ENCODE peak calls at places on chromosomes 2 and 18, in six cellular contexts. Q is SJSA1, X is tibial nerve, V is transverse colon, H is sigmoid colon, U is GM23338. N is an unnamed sample.

GRCh38 chr18:44568343-44568742 is 112.3 kb upstream of the SETBP1 start:
- DNase-seq in Q (no peak), X (no peak), V (no peak), H (no peak), U (no peak), N (no peak)

GRCh38 chr2:3970791-3971190 is 267.4 kb downstream of the DCDC2C start:
- DNase-seq in Q (no peak), X (no peak), V (no peak), H (no peak), U (no peak), N (no peak)

GRCh38 chr2:157751462-157752058 is 122.9 kb upstream of the ACVR1C start:
- DNase-seq in Q (no peak), X (no peak), V (no peak), H (no peak), U (peak; percentile 72), N (no peak)

GRCh38 chr2:94874277-94874997 is 3.2 kb downstream of the TEKT4 start:
- DNase-seq in Q (peak; percentile 60), X (no peak), V (peak; percentile 47), H (no peak), U (peak; percentile 91), N (peak; percentile 25)

GRCh38 chr2:56239437-56239836 is 55.6 kb downstream of the CCDC85A start:
- DNase-seq in Q (no peak), X (no peak), V (no peak), H (no peak), U (no peak), N (no peak)

GRCh38 chr2:161223139-161223732 is 63.0 kb downstream of the TANK start:
- DNase-seq in Q (no peak), X (peak; percentile 31), V (no peak), H (no peak), U (peak; percentile 61), N (no peak)

GRCh38 chr18:36729197-36729596 is 99.6 kb downstream of the TPGS2 start:
- DNase-seq in Q (no peak), X (no peak), V (no peak), H (no peak), U (no peak), N (no peak)

GRCh38 chr2:85702172-85702571 is 8.0 kb downstream of the GNLY start:
- DNase-seq in Q (no peak), X (no peak), V (no peak), H (no peak), U (no peak), N (no peak)

GRCh38 chr2:234494361-234495075 is 2.4 kb downstream of the ARL4C start:
- DNase-seq in Q (no peak), X (no peak), V (no peak), H (peak; percentile 46), U (peak; percentile 58), N (no peak)

GRCh38 chr2:37560863-37561614 is 110.4 kb downstream of the CDC42EP3 start:
- DNase-seq in Q (no peak), X (no peak), V (no peak), H (no peak), U (no peak), N (no peak)

GRCh38 chr2:70790079-70790963 is at the start of gene FIGLA:
- DNase-seq in Q (no peak), X (no peak), V (no peak), H (no peak), U (peak; percentile 73), N (no peak)

GRCh38 chr2:15041429-15041837 is 408.9 kb downstream of the LRATD1 start:
- DNase-seq in Q (no peak), X (peak; percentile 30), V (peak; percentile 13), H (no peak), U (no peak), N (peak; percentile 48)

GRCh38 chr2:196534533-196534932 is 105.0 kb upstream of the CCDC150 start:
- DNase-seq in Q (no peak), X (no peak), V (no peak), H (no peak), U (peak; percentile 31), N (no peak)

GRCh38 chr2:68516051-68516771 is 48.8 kb downstream of the APLF start:
- DNase-seq in Q (no peak), X (no peak), V (no peak), H (no peak), U (no peak), N (no peak)

GRCh38 chr18:78561757-78562445 is 417.7 kb upstream of the SALL3 start:
- DNase-seq in Q (no peak), X (no peak), V (no peak), H (no peak), U (no peak), N (no peak)

GRCh38 chr2:46850742-46851141 is 64.9 kb downstream of the MCFD2 start:
- DNase-seq in Q (no peak), X (peak; percentile 46), V (peak; percentile 45), H (peak; percentile 93), U (no peak), N (peak; percentile 45)

GRCh38 chr2:8529706-8530277 is 152.1 kb upstream of the ID2 start:
- DNase-seq in Q (no peak), X (no peak), V (no peak), H (no peak), U (no peak), N (no peak)

GRCh38 chr2:60294901-60295590 is 258.4 kb downstream of the BCL11A start:
- DNase-seq in Q (no peak), X (no peak), V (no peak), H (no peak), U (no peak), N (no peak)

GRCh38 chr18:28178720-28179119 is 1.8 kb upstream of the CDH2 start:
- DNase-seq in Q (peak; percentile 49), X (no peak), V (no peak), H (no peak), U (peak; percentile 59), N (no peak)

GRCh38 chr2:68686178-68686577 is 42.8 kb downstream of the PROKR1 start:
- DNase-seq in Q (no peak), X (no peak), V (no peak), H (no peak), U (peak; percentile 22), N (no peak)

GRCh38 chr2:224682121-224682520 is 34.0 kb downstream of the CCDC195 start:
- DNase-seq in Q (no peak), X (no peak), V (no peak), H (no peak), U (no peak), N (no peak)

GRCh38 chr2:73984922-73985317 is 210 bp downstream of the TET3 start:
- DNase-seq in Q (no peak), X (no peak), V (peak; percentile 75), H (peak; percentile 76), U (peak; percentile 50), N (peak; percentile 58)

GRCh38 chr2:241943961-241944575 is 74.5 kb downstream of the RTP5 start:
- DNase-seq in Q (no peak), X (no peak), V (no peak), H (no peak), U (no peak), N (no peak)

GRCh38 chr2:55141572-55142413 is 90.3 kb downstream of the CLHC1 start:
- DNase-seq in Q (peak; percentile 61), X (no peak), V (no peak), H (no peak), U (no peak), N (no peak)

GRCh38 chr2:149828506-149829210 is 241.1 kb upstream of the MMADHC start:
- DNase-seq in Q (no peak), X (no peak), V (no peak), H (no peak), U (no peak), N (no peak)

GRCh38 chr2:226116346-226116745 is 683.3 kb downstream of the IRS1 start:
- DNase-seq in Q (no peak), X (no peak), V (no peak), H (no peak), U (no peak), N (no peak)
- H3K4me1 ChIP-seq in Q (peaks cover 46% of the 10 kb centered on the region), X (no peaks in the 10 kb centered on the region), V (no peaks in the 10 kb centered on the region), H (no peaks in the 10 kb centered on the region), U (peaks cover 15% of the 10 kb centered on the region), N (peaks cover 11% of the 10 kb centered on the region)

GRCh38 chr2:44555700-44556099 is 194.0 kb downstream of the CAMKMT start:
- DNase-seq in Q (no peak), X (no peak), V (no peak), H (no peak), U (no peak), N (no peak)

GRCh38 chr2:44560961-44561360 is 199.2 kb downstream of the CAMKMT start:
- DNase-seq in Q (no peak), X (no peak), V (no peak), H (no peak), U (no peak), N (no peak)

GRCh38 chr2:44562737-44563136 is 201.0 kb downstream of the CAMKMT start:
- DNase-seq in Q (no peak), X (no peak), V (no peak), H (no peak), U (no peak), N (no peak)

GRCh38 chr2:44560352-44560751 is 198.6 kb downstream of the CAMKMT start:
- DNase-seq in Q (no peak), X (no peak), V (no peak), H (no peak), U (no peak), N (no peak)

DNA sequence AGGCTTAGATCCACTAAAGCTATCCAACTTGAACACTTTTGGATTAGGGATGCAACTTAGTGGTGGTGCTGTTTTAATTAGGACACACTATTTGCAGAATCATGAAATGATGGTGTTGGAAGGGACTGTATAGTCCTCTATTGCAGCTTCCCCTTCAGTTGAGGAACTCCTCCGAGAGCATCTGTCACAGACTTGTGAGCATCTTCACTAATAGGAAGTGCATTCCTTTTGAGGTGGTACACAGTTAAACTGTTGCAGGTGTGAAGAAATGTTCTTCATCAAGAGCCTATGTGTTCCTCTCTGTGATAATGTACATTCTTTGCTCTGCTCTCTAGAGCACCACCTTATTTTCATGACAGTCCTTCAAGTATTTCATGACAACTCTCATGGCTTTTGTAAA is 197.4 kb downstream of the CAMKMT start:
- DNase-seq in Q (no peak), X (no peak), V (no peak), H (no peak), U (no peak), N (no peak)
- H3K4me1 ChIP-seq in Q (peaks cover 3% of the 10 kb centered on the region), X (no peaks in the 10 kb centered on the region), V (no peaks in the 10 kb centered on the region), H (no peaks in the 10 kb centered on the region), U (no peaks in the 10 kb centered on the region), N (no peaks in the 10 kb centered on the region)

DNA sequence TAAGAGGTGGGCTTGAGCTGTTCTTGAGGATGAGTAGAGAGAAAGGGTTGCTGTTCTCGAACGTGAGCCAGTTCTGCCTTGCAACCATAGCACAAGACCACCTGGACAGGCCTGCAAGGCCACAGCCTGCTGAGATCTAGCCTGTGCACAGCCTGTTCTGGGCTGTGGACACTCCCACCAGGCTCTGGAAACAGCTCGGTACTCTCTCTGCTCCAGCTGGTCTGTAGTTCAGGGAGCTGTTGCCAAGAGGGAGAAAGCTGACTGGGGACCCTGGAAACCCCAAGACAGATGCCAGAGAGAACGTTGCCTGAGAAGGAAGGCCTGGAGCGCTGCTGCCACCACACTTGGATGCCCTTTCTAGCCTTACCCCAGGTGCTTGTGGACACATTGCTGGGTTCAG is 69.8 kb downstream of the CTIF start:
- DNase-seq in Q (no peak), X (no peak), V (no peak), H (no peak), U (no peak), N (no peak)
- H3K4me1 ChIP-seq in Q (peaks cover 32% of the 10 kb centered on the region), X (no peaks in the 10 kb centered on the region), V (no peaks in the 10 kb centered on the region), H (peaks cover 17% of the 10 kb centered on the region), U (peaks cover 6% of the 10 kb centered on the region), N (peaks cover 81% of the 10 kb centered on the region)

DNA sequence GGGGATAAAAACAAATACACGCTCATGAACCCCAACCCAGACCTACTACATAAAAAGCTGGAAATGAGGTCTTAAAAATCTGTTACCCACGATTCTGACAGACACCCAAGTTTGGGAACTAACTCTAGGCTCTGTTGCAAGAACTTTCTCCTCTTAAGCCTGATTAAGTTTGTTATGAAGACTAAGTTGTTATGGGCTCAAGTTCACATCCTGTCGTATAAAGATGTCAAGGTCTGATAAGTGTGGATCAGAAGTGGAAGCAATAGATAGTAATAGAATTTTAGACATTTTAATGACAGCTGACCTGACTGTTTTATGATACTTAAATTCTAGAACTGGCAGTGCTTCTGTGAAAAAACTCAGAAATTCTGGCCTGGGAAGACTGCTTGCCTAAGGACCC is 43.2 kb downstream of the LPIN2 start:
- DNase-seq in Q (no peak), X (no peak), V (no peak), H (no peak), U (no peak), N (no peak)
- H3K4me1 ChIP-seq in Q (peaks cover 3% of the 10 kb centered on the region), X (no peaks in the 10 kb centered on the region), V (peaks cover 4% of the 10 kb centered on the region), H (peaks cover 23% of the 10 kb centered on the region), U (peaks cover 19% of the 10 kb centered on the region), N (peaks cover 60% of the 10 kb centered on the region)